ENCODE peak calls at places on chromosomes 5 and 9, in seven cellular contexts. One of them, this sample, is unnamed.

GRCh38 chr9:137578518-137579258 is at the start of gene DPH7:
- DNase-seq in cardiac fibroblast: peak
- DNase-seq in activated CD4-positive, alpha-beta T cell treated with anti-CD3 and anti-CD28 coated beads for 36 hours: peak
- DNase-seq in stomach: peak
- DNase-seq in amniotic stem cell: peak
- DNase-seq in AG09309: peak
- DNase-seq in nephron progenitor cell: peak
- DNase-seq in this sample: peak

GRCh38 chr5:160369990-160370712 is at the start of gene C1QTNF2:
- DNase-seq in amniotic stem cell: peak
- DNase-seq in AG09309: no peak
- DNase-seq in stomach: peak
- DNase-seq in cardiac fibroblast: peak
- DNase-seq in nephron progenitor cell: peak
- DNase-seq in activated CD4-positive, alpha-beta T cell treated with anti-CD3 and anti-CD28 coated beads for 36 hours: peak
- DNase-seq in this sample: no peak

GRCh38 chr5:89584339-89584956 is 701.5 kb upstream of the MEF2C start:
- DNase-seq in nephron progenitor cell: no peak
- DNase-seq in activated CD4-positive, alpha-beta T cell treated with anti-CD3 and anti-CD28 coated beads for 36 hours: no peak
- DNase-seq in stomach: no peak
- DNase-seq in cardiac fibroblast: peak
- DNase-seq in amniotic stem cell: no peak
- DNase-seq in AG09309: peak
- DNase-seq in this sample: no peak

GRCh38 chr5:7877851-7878250 is 8.9 kb downstream of the MTRR start:
- DNase-seq in nephron progenitor cell: no peak
- DNase-seq in amniotic stem cell: no peak
- DNase-seq in cardiac fibroblast: peak
- DNase-seq in stomach: no peak
- DNase-seq in activated CD4-positive, alpha-beta T cell treated with anti-CD3 and anti-CD28 coated beads for 36 hours: no peak
- DNase-seq in AG09309: no peak
- DNase-seq in this sample: no peak

GRCh38 chr5:150063638-150064037 is 22.7 kb downstream of the CSF1R start:
- DNase-seq in nephron progenitor cell: no peak
- DNase-seq in AG09309: no peak
- DNase-seq in cardiac fibroblast: no peak
- DNase-seq in stomach: no peak
- DNase-seq in amniotic stem cell: no peak
- DNase-seq in activated CD4-positive, alpha-beta T cell treated with anti-CD3 and anti-CD28 coated beads for 36 hours: no peak
- DNase-seq in this sample: no peak

GRCh38 chr5:32276173-32276853 is 36.4 kb downstream of the MTMR12 start:
- DNase-seq in cardiac fibroblast: peak
- DNase-seq in activated CD4-positive, alpha-beta T cell treated with anti-CD3 and anti-CD28 coated beads for 36 hours: no peak
- DNase-seq in AG09309: no peak
- DNase-seq in nephron progenitor cell: no peak
- DNase-seq in stomach: no peak
- DNase-seq in amniotic stem cell: no peak
- DNase-seq in this sample: no peak

GRCh38 chr9:131290039-131290766 is 680 bp downstream of the PLPP7 start:
- DNase-seq in activated CD4-positive, alpha-beta T cell treated with anti-CD3 and anti-CD28 coated beads for 36 hours: no peak
- DNase-seq in amniotic stem cell: no peak
- DNase-seq in nephron progenitor cell: no peak
- DNase-seq in cardiac fibroblast: peak
- DNase-seq in AG09309: no peak
- DNase-seq in stomach: no peak
- DNase-seq in this sample: no peak

GRCh38 chr5:61805101-61805500 is 473.0 kb downstream of the ZSWIM6 start:
- DNase-seq in stomach: no peak
- DNase-seq in cardiac fibroblast: peak
- DNase-seq in nephron progenitor cell: no peak
- DNase-seq in amniotic stem cell: no peak
- DNase-seq in activated CD4-positive, alpha-beta T cell treated with anti-CD3 and anti-CD28 coated beads for 36 hours: no peak
- DNase-seq in AG09309: peak
- DNase-seq in this sample: no peak

GRCh38 chr9:98159301-98159700 is 33.1 kb downstream of the CORO2A start:
- DNase-seq in AG09309: no peak
- DNase-seq in nephron progenitor cell: no peak
- DNase-seq in activated CD4-positive, alpha-beta T cell treated with anti-CD3 and anti-CD28 coated beads for 36 hours: no peak
- DNase-seq in stomach: no peak
- DNase-seq in cardiac fibroblast: no peak
- DNase-seq in amniotic stem cell: no peak
- DNase-seq in this sample: no peak

GRCh38 chr9:122318284-122318683 is 52.5 kb upstream of the PTGS1 start:
- DNase-seq in nephron progenitor cell: no peak
- DNase-seq in activated CD4-positive, alpha-beta T cell treated with anti-CD3 and anti-CD28 coated beads for 36 hours: no peak
- DNase-seq in cardiac fibroblast: no peak
- DNase-seq in AG09309: no peak
- DNase-seq in stomach: no peak
- DNase-seq in amniotic stem cell: no peak
- DNase-seq in this sample: no peak

GRCh38 chr9:108582716-108583115 is 273.1 kb downstream of the ACTL7B start:
- DNase-seq in stomach: no peak
- DNase-seq in cardiac fibroblast: no peak
- DNase-seq in amniotic stem cell: no peak
- DNase-seq in activated CD4-positive, alpha-beta T cell treated with anti-CD3 and anti-CD28 coated beads for 36 hours: no peak
- DNase-seq in AG09309: no peak
- DNase-seq in nephron progenitor cell: no peak
- DNase-seq in this sample: no peak

This sample was measured in WERI-Rb-1.